ENCODE peak calls at places on chromosomes 6 and 20, in ten cellular contexts. N, Z, L, E, V, T, U, O, J and M are unnamed samples.

GRCh38 chr20:52497731-52498130 is 306.2 kb upstream of the ZFP64 start:
- DNase-seq in N (no peak), Z (peak), L (no peak), E (no peak), V (no peak), T (no peak), U (no peak), O (no peak), J (no peak), M (no peak)

GRCh38 chr6:63663147-63663877 is 27.7 kb downstream of the PHF3 start:
- DNase-seq in N (no peak), Z (peak), L (no peak), E (no peak), V (no peak), T (no peak), U (no peak), O (no peak), J (no peak), M (no peak)

GRCh38 chr6:130778946-130779657 is 48.1 kb upstream of the SMLR1 start:
- DNase-seq in N (no peak), Z (peak), L (no peak), E (no peak), V (no peak), T (no peak), U (no peak), O (no peak), J (no peak), M (no peak)

GRCh38 chr6:63635563-63636515 is at the start of gene PHF3:
- DNase-seq in N (peak), Z (peak), L (peak), E (peak), V (peak), T (peak), U (peak), O (peak), J (peak), M (peak)

GRCh38 chr6:37699138-37699766 is 1.6 kb upstream of the MDGA1 start:
- DNase-seq in N (no peak), Z (no peak), L (no peak), E (no peak), V (no peak), T (peak), U (no peak), O (peak), J (no peak), M (no peak)

GRCh38 chr20:44911264-44911921 is 1.5 kb downstream of the PABPC1L start:
- DNase-seq in N (no peak), Z (peak), L (peak), E (peak), V (peak), T (peak), U (peak), O (peak), J (no peak), M (peak)

GRCh38 chr20:46220808-46221207 is 87.5 kb downstream of the CDH22 start:
- DNase-seq in N (no peak), Z (no peak), L (peak), E (peak), V (no peak), T (no peak), U (no peak), O (no peak), J (no peak), M (no peak)

GRCh38 chr6:26224940-26225847 is 138.0 kb downstream of the HFE start:
- DNase-seq in N (no peak), Z (peak), L (no peak), E (peak), V (no peak), T (no peak), U (no peak), O (no peak), J (no peak), M (no peak)

GRCh38 chr6:153015094-153015645 is 12.7 kb upstream of the MTRF1L start:
- DNase-seq in N (no peak), Z (no peak), L (no peak), E (no peak), V (no peak), T (no peak), U (no peak), O (no peak), J (no peak), M (no peak)